ENCODE peak calls at places on chromosomes 7 and 10, in four cellular contexts. O, P, M and F are unnamed samples. For H3K4me1, the result is how much of the 10 kb centered on the place peaks cover.

GRCh38 chr7:107816053-107816566 is 13.1 kb upstream of the SLC26A3 start:
- DNase-seq in O (no peak), P (no peak), M (no peak), F (no peak)

GRCh38 chr10:3274414-3274813 is 101.8 kb upstream of the PITRM1 start:
- DNase-seq in O (peak), P (no peak), M (no peak), F (no peak)

GRCh38 chr10:119362122-119362521 is 154.8 kb downstream of the GRK5 start:
- DNase-seq in O (no peak), P (no peak), M (no peak), F (no peak)

GRCh38 chr7:155213385-155213784 is 84.3 kb upstream of the INSIG1 start:
- DNase-seq in O (no peak), P (no peak), M (no peak), F (no peak)

GRCh38 chr10:107687702-107688101 is 523.2 kb upstream of the SORCS1 start:
- DNase-seq in O (no peak), P (no peak), M (no peak), F (no peak)

GRCh38 chr7:11252011-11252607 is 278.4 kb downstream of the PHF14 start:
- DNase-seq in O (no peak), P (no peak), M (no peak), F (peak)

GRCh38 chr10:94361161-94361794 is 1.5 kb downstream of the NOC3L start:
- DNase-seq in O (no peak), P (no peak), M (peak), F (no peak)

GRCh38 chr10:127117125-127117524 is 79.3 kb downstream of the INSYN2A start:
- DNase-seq in O (peak), P (peak), M (peak), F (peak)

GRCh38 chr10:70323697-70324340 is 40.0 kb upstream of the NPFFR1 start:
- DNase-seq in O (peak), P (no peak), M (no peak), F (no peak)

GRCh38 chr7:120950026-120950538 is 495 bp upstream of the ING3 start:
- DNase-seq in O (no peak), P (no peak), M (no peak), F (peak)

GRCh38 chr10:132861884-132862461 is 76.0 kb upstream of the NKX6-2 start:
- DNase-seq in O (peak), P (no peak), M (no peak), F (no peak)

GRCh38 chr7:25770235-25770634 is 381.8 kb upstream of the NFE2L3 start:
- DNase-seq in O (no peak), P (no peak), M (no peak), F (peak)

GRCh38 chr10:85319826-85320225 is 991.4 kb downstream of the CCSER2 start:
- DNase-seq in O (no peak), P (no peak), M (no peak), F (no peak)

GRCh38 chr10:51876528-51876927 is 177.1 kb upstream of the CSTF2T start:
- DNase-seq in O (no peak), P (no peak), M (no peak), F (no peak)

GRCh38 chr7:29262191-29262917 is 67.8 kb downstream of the CHN2 start:
- DNase-seq in O (no peak), P (no peak), M (no peak), F (no peak)

GRCh38 chr10:121974535-121975294 is at the start of gene NSMCE4A:
- DNase-seq in O (peak), P (peak), M (peak), F (peak)

GRCh38 chr10:75498866-75499265 is 67.4 kb downstream of the LRMDA start:
- DNase-seq in O (no peak), P (no peak), M (no peak), F (no peak)

GRCh38 chr7:85682819-85683218 is 496.0 kb upstream of the SEMA3D start:
- DNase-seq in O (no peak), P (no peak), M (no peak), F (no peak)

GRCh38 chr10:48772059-48772458 is 87.4 kb downstream of the WDFY4 start:
- DNase-seq in O (peak), P (no peak), M (no peak), F (no peak)

GRCh38 chr7:76062254-76062653 is 14.3 kb downstream of the MDH2 start:
- DNase-seq in O (no peak), P (no peak), M (no peak), F (no peak)

DNA sequence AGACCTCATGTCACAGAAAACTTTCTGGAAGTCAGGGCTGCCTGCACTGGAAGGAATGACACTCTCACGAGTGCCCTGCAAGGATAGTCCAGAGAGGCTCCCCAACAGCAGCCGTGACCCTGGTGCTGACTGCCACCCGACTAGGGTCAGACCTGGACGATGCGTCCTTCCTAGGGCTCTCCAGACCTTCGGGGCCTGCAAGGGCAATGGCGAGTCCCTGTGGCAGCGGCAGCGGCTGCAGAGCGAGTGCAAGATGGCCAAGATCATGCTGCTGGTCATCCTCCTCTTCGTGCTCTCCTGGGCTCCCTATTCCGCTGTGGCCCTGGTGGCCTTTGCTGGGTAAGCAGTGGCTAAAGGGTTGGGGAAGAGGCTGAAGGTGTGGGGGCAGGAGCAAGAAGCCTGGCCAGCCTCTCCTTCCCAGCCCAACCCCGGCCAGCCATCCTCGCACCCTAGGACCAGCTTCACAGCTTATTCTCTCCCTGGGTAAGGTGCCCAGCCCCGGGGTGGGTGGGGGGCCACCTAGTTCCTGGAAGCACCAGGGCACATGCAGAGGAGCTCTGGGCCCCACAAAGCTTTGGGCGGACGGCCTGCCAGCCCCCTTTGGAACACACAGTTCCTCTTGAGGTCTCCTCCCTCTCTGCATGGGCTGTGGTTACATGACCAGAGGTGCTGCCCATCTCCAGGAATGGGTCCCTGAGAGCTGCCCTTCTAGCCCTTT is 5.5 kb downstream of the OPN4 start:
- DNase-seq in O (peak), P (peak), M (no peak), F (no peak)
- H3K4me1 ChIP-seq in O (under half), P (under half), M (under half), F (under half)

GRCh38 chr7:129875745-129876411 is 76.9 kb downstream of the UBE2H start:
- DNase-seq in O (no peak), P (no peak), M (peak), F (no peak)
- H3K4me1 ChIP-seq in O (under half), P (under half), M (under half), F (under half)

GRCh38 chr7:137885623-137886022 is 38.8 kb upstream of the DGKI start:
- DNase-seq in O (no peak), P (no peak), M (no peak), F (no peak)

GRCh38 chr7:137882806-137883205 is 36.0 kb upstream of the DGKI start:
- DNase-seq in O (no peak), P (no peak), M (peak), F (no peak)

GRCh38 chr7:137886706-137887105 is 39.9 kb upstream of the DGKI start:
- DNase-seq in O (no peak), P (no peak), M (no peak), F (no peak)

GRCh38 chr7:137888254-137888653 is 41.5 kb upstream of the DGKI start:
- DNase-seq in O (no peak), P (no peak), M (no peak), F (no peak)

GRCh38 chr7:137886266-137886665 is 39.5 kb upstream of the DGKI start:
- DNase-seq in O (no peak), P (no peak), M (no peak), F (no peak)
- H3K4me1 ChIP-seq in O (under half), P (under half), M (under half), F (under half)

DNA sequence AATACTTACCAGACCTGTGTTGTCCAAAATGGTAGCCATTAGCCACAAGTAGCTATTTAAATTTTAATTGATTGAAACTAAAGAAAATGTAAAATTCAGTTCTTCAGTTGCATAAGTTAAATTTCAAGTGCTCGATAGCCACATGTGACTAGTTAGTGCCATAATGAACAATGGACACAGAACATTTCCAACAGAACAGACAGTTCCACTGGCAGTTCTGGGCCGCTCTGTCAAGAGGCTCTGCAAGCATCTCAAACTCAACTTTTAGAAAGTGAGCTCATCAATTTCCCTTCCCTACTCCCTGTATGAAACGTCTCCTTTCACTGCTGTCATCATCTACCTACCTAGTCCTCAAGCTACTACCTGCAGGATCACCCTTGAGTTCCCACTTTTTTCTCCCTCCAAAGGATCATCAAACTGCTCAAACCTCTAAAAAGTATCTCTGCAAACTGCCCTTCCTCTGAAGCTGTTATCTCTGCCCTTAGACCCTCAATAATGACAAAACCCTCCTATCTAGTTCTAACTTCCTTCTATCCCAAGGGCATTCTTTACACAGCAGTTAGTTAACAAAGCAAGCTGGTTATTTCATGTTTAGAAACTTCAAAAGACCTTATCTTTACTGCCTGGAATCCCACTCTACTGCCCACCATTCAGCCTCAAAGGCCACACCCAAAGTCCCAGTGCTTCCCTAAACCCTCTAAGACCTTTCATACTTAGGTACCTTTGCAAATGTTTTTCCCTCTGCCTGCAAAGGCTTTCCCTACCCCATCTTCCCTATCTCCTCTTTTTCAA is 20.6 kb downstream of the SHTN1 start:
- DNase-seq in O (no peak), P (no peak), M (no peak), F (no peak)
- H3K4me1 ChIP-seq in O (under half), P (under half), M (under half), F (under half)

GRCh38 chr10:24685958-24686540 is 37.6 kb downstream of the ARHGAP21 start:
- DNase-seq in O (no peak), P (no peak), M (no peak), F (no peak)
- H3K4me1 ChIP-seq in O (under half), P (under half), M (under half), F (under half)